ENCODE peak calls at places on chromosomes 13 and 19, in nine cellular contexts. One of them, this sample, is unnamed.
A peak's percentile ranks its signal among the peaks of the same experiment; 100 is the strongest.

GRCh38 chr13:59409651-59410200 is 754.0 kb downstream of the DIAPH3 start:
- DNase-seq in uterus: no peak
- DNase-seq in tibial artery: no peak
- DNase-seq in PC-3: no peak
- DNase-seq in HCT116: no peak
- DNase-seq in upper lobe of left lung: no peak
- DNase-seq in mammary epithelial cell: no peak
- DNase-seq in GM06990: no peak
- DNase-seq in lower lobe of right lung: no peak
- DNase-seq in this sample: no peak

GRCh38 chr19:19274146-19274545 is 1.0 kb upstream of the TM6SF2 start:
- DNase-seq in tibial artery: no peak
- DNase-seq in PC-3: no peak
- DNase-seq in lower lobe of right lung: no peak
- DNase-seq in mammary epithelial cell: no peak
- DNase-seq in HCT116: no peak
- DNase-seq in uterus: no peak
- DNase-seq in upper lobe of left lung: no peak
- DNase-seq in GM06990: no peak
- DNase-seq in this sample: no peak

GRCh38 chr13:40777166-40777956 is 6.4 kb upstream of the MRPS31 start:
- DNase-seq in GM06990: peak; percentile 45
- DNase-seq in upper lobe of left lung: no peak
- DNase-seq in mammary epithelial cell: peak; percentile 47
- DNase-seq in uterus: no peak
- DNase-seq in tibial artery: no peak
- DNase-seq in PC-3: peak; percentile 55
- DNase-seq in HCT116: peak; percentile 65
- DNase-seq in lower lobe of right lung: no peak
- DNase-seq in this sample: no peak

GRCh38 chr19:3119071-3119781 is 16.6 kb upstream of the GNA15 start:
- DNase-seq in uterus: no peak
- DNase-seq in tibial artery: no peak
- DNase-seq in GM06990: no peak
- DNase-seq in PC-3: no peak
- DNase-seq in HCT116: no peak
- DNase-seq in mammary epithelial cell: no peak
- DNase-seq in upper lobe of left lung: no peak
- DNase-seq in lower lobe of right lung: no peak
- DNase-seq in this sample: peak; percentile 59

GRCh38 chr13:51834581-51835158 is 10.3 kb downstream of the TMEM272 start:
- DNase-seq in upper lobe of left lung: no peak
- DNase-seq in GM06990: no peak
- DNase-seq in HCT116: no peak
- DNase-seq in lower lobe of right lung: no peak
- DNase-seq in PC-3: no peak
- DNase-seq in uterus: no peak
- DNase-seq in mammary epithelial cell: no peak
- DNase-seq in tibial artery: no peak
- DNase-seq in this sample: no peak

GRCh38 chr13:93279982-93280381 is 53.4 kb downstream of the GPC6 start:
- DNase-seq in lower lobe of right lung: no peak
- DNase-seq in HCT116: no peak
- DNase-seq in mammary epithelial cell: no peak
- DNase-seq in GM06990: no peak
- DNase-seq in uterus: no peak
- DNase-seq in tibial artery: no peak
- DNase-seq in upper lobe of left lung: no peak
- DNase-seq in PC-3: no peak
- DNase-seq in this sample: no peak

GRCh38 chr19:49840736-49841249 is 10.2 kb upstream of the PTOV1 start:
- DNase-seq in HCT116: no peak
- DNase-seq in PC-3: no peak
- DNase-seq in tibial artery: no peak
- DNase-seq in GM06990: no peak
- DNase-seq in lower lobe of right lung: no peak
- DNase-seq in uterus: no peak
- DNase-seq in upper lobe of left lung: no peak
- DNase-seq in mammary epithelial cell: no peak
- DNase-seq in this sample: no peak

GRCh38 chr13:47144782-47145181 is 247.9 kb upstream of the HTR2A start:
- DNase-seq in HCT116: no peak
- DNase-seq in tibial artery: no peak
- DNase-seq in PC-3: no peak
- DNase-seq in upper lobe of left lung: no peak
- DNase-seq in mammary epithelial cell: no peak
- DNase-seq in lower lobe of right lung: no peak
- DNase-seq in GM06990: no peak
- DNase-seq in uterus: no peak
- DNase-seq in this sample: peak; percentile 26

GRCh38 chr19:40632311-40633036 is 31.3 kb downstream of the LTBP4 start:
- DNase-seq in mammary epithelial cell: no peak
- DNase-seq in uterus: no peak
- DNase-seq in tibial artery: no peak
- DNase-seq in upper lobe of left lung: no peak
- DNase-seq in lower lobe of right lung: no peak
- DNase-seq in PC-3: peak; percentile 3
- DNase-seq in HCT116: no peak
- DNase-seq in GM06990: no peak
- DNase-seq in this sample: no peak

GRCh38 chr13:60282708-60283107 is 114.3 kb upstream of the TDRD3 start:
- DNase-seq in HCT116: no peak
- DNase-seq in tibial artery: no peak
- DNase-seq in mammary epithelial cell: no peak
- DNase-seq in uterus: no peak
- DNase-seq in GM06990: no peak
- DNase-seq in PC-3: no peak
- DNase-seq in upper lobe of left lung: no peak
- DNase-seq in lower lobe of right lung: no peak
- DNase-seq in this sample: no peak

GRCh38 chr13:44230736-44231135 is 142.9 kb upstream of the SERP2 start:
- DNase-seq in tibial artery: no peak
- DNase-seq in uterus: no peak
- DNase-seq in GM06990: no peak
- DNase-seq in lower lobe of right lung: no peak
- DNase-seq in HCT116: no peak
- DNase-seq in mammary epithelial cell: no peak
- DNase-seq in PC-3: peak; percentile 71
- DNase-seq in upper lobe of left lung: no peak
- DNase-seq in this sample: no peak

DNA sequence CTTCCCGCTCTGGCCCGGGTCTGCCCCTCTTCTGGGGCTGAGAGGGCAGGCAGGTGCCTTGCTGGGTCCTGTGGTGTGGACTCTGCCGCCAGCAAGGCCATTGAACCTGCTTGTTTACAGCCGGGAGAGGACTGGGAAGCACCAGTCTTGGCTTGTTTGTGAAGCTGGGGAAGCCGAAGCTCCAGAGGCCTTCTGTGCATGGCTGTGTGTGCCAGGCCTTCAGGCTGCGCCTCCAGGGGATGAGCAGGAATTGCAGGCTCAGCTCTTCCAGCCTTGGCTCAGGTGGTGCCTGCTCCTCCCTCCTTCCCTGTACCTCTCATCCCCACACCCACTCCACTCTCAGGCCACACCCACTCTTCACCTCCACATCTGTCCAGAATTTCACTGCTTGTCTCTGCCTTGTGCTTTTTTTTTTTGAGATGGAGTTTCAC is 17.5 kb downstream of the NDUFB7 start:
- DNase-seq in upper lobe of left lung: no peak
- DNase-seq in tibial artery: no peak
- DNase-seq in lower lobe of right lung: no peak
- DNase-seq in PC-3: peak; percentile 38
- DNase-seq in HCT116: no peak
- DNase-seq in GM06990: no peak
- DNase-seq in uterus: no peak
- DNase-seq in mammary epithelial cell: peak; percentile 70
- DNase-seq in this sample: no peak
- H3K4me3 ChIP-seq in upper lobe of left lung: no peak overlapping the region
- H3K4me3 ChIP-seq in tibial artery: no peak overlapping the region
- H3K4me3 ChIP-seq in lower lobe of right lung: no peak overlapping the region
- H3K4me3 ChIP-seq in PC-3: no peak overlapping the region
- H3K4me3 ChIP-seq in HCT116: no peak overlapping the region
- H3K4me3 ChIP-seq in GM06990: no peak overlapping the region
- H3K4me3 ChIP-seq in uterus: no peak overlapping the region
- H3K4me3 ChIP-seq in mammary epithelial cell: no peak overlapping the region
- H3K4me3 ChIP-seq in this sample: no peak overlapping the region

GRCh38 chr13:107305178-107305577 is 737.2 kb upstream of the ARGLU1 start:
- DNase-seq in PC-3: no peak
- DNase-seq in HCT116: no peak
- DNase-seq in lower lobe of right lung: no peak
- DNase-seq in GM06990: no peak
- DNase-seq in uterus: no peak
- DNase-seq in upper lobe of left lung: no peak
- DNase-seq in tibial artery: no peak
- DNase-seq in mammary epithelial cell: no peak
- DNase-seq in this sample: no peak

GRCh38 chr13:107299717-107300116 is 731.8 kb upstream of the ARGLU1 start:
- DNase-seq in uterus: no peak
- DNase-seq in lower lobe of right lung: no peak
- DNase-seq in upper lobe of left lung: no peak
- DNase-seq in HCT116: no peak
- DNase-seq in GM06990: no peak
- DNase-seq in tibial artery: no peak
- DNase-seq in PC-3: peak; percentile 13
- DNase-seq in mammary epithelial cell: no peak
- DNase-seq in this sample: no peak

GRCh38 chr13:107296804-107297203 is 728.9 kb upstream of the ARGLU1 start:
- DNase-seq in mammary epithelial cell: no peak
- DNase-seq in tibial artery: no peak
- DNase-seq in upper lobe of left lung: no peak
- DNase-seq in GM06990: no peak
- DNase-seq in PC-3: peak; percentile 60
- DNase-seq in lower lobe of right lung: no peak
- DNase-seq in HCT116: no peak
- DNase-seq in uterus: no peak
- DNase-seq in this sample: no peak

DNA sequence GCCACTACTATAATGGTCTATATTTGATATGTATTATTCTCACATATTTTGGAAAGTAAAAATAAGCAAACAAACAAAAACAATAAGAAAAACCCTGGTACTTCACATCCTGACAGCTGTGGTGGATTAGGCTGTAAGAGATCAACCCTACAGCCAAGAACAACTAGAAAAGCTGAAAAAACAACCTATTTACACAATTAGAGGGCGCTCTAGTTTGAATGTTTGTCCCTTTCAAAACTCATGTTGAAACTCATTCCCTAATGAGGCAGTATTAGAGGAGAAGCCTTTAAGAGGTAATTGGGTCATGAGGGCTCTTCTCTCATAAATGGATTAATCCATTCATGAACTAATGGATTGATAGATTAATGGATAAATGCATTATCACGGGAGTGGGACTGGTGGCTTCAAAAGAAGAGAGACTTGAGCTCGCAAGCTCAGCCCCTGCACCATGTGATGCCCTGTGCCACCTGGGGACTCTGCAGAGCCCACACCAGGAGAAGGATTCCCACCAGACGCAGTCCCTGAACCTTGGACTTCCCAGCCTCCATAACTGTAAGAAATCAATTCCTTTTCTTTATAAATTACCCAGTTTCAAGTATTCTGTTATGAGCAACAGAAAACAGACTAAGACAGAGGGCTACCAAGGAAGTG is 733.9 kb upstream of the ARGLU1 start:
- DNase-seq in lower lobe of right lung: no peak
- DNase-seq in PC-3: peak; percentile 2
- DNase-seq in upper lobe of left lung: no peak
- DNase-seq in HCT116: no peak
- DNase-seq in tibial artery: no peak
- DNase-seq in uterus: no peak
- DNase-seq in GM06990: no peak
- DNase-seq in mammary epithelial cell: no peak
- DNase-seq in this sample: no peak
- TF ChIP-seq CTCF in lower lobe of right lung: no peak
- TF ChIP-seq CTCF in PC-3: no peak
- TF ChIP-seq CTCF in upper lobe of left lung: no peak
- TF ChIP-seq CTCF in HCT116: no peak
- TF ChIP-seq CTCF in tibial artery: no peak
- TF ChIP-seq CTCF in uterus: no peak
- TF ChIP-seq CTCF in GM06990: no peak
- TF ChIP-seq CTCF in mammary epithelial cell: no peak
- TF ChIP-seq CTCF in this sample: no peak

DNA sequence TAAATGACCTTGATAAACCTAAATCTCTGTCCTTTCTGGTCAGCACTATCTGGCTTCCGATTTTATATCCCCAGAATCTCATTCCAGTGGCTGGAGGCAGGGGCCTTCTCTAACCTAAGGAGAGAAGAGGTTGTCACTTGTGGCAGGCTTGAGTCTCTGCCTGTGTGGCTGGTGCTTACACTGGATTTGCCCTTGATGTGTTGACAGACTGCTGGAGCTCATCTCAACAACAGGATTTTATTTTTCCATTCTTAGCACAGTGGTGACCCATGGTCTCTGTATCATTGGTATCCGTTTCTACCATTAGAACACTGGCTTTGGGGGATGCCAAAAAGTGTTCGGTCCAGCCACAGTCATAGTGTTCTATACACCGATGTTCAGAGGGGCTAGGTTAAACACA is 41.7 kb upstream of the TEX29 start:
- DNase-seq in lower lobe of right lung: no peak
- DNase-seq in mammary epithelial cell: no peak
- DNase-seq in tibial artery: no peak
- DNase-seq in PC-3: no peak
- DNase-seq in GM06990: no peak
- DNase-seq in upper lobe of left lung: no peak
- DNase-seq in uterus: no peak
- DNase-seq in HCT116: no peak
- DNase-seq in this sample: no peak
- H3K36me3 ChIP-seq in lower lobe of right lung: peaks cover 100% of the 10 kb centered on the region
- H3K36me3 ChIP-seq in mammary epithelial cell: peaks cover 18% of the 10 kb centered on the region
- H3K36me3 ChIP-seq in tibial artery: peaks cover 70% of the 10 kb centered on the region
- H3K36me3 ChIP-seq in PC-3: peaks cover 7% of the 10 kb centered on the region
- H3K36me3 ChIP-seq in GM06990: peaks cover 32% of the 10 kb centered on the region
- H3K36me3 ChIP-seq in upper lobe of left lung: peaks cover 91% of the 10 kb centered on the region
- H3K36me3 ChIP-seq in uterus: no peaks in the 10 kb centered on the region
- H3K36me3 ChIP-seq in HCT116: peaks cover 5% of the 10 kb centered on the region
- H3K36me3 ChIP-seq in this sample: peaks cover 68% of the 10 kb centered on the region

DNA sequence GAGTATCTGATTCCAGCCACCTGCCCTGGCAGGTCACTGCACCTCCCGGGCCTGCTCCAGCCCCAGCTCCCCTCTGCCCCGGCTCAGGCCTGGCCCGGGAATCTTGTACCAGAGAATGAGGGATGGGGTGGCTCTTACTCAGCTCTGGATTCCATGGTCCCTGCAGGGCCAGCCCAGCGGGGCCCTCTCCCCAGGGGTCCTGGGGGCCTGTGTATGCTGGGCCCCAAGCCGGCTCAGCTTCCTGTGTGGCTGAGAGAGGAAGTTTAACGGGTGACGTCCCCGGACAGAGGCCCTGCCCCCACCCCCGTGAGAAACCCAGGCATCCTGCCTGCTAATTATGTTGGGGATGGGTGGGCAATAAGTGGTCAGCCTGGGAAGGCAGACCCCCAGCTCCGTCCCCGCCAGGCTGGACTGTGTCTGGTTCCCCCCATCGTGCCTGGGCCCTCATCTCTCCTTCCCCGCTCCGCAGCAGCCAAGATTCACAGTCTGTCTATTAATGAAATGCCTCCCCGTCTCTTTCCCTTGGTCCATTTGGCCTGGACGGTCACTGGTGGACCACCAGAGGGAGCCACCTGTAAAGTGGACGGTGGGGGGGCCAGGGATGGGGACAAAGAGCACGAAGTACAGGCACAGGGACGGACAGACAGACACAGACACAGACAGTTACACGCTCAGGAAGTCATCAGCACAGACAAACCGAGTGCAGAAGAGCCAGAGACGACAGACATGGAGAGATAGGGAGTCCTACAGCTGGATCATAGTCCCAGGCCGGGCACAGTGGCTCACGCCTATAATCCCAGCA is at the start of gene DENND1C:
- DNase-seq in PC-3: peak; percentile 35
- DNase-seq in lower lobe of right lung: peak; percentile 78
- DNase-seq in HCT116: no peak
- DNase-seq in uterus: no peak
- DNase-seq in mammary epithelial cell: no peak
- DNase-seq in upper lobe of left lung: peak; percentile 68
- DNase-seq in GM06990: peak; percentile 84
- DNase-seq in tibial artery: no peak
- DNase-seq in this sample: peak; percentile 80
- H3K4me3 ChIP-seq in PC-3: no peak within 1 kb of the TSS
- H3K4me3 ChIP-seq in lower lobe of right lung: peak within 1 kb of the TSS; percentile 54
- H3K4me3 ChIP-seq in HCT116: no peak within 1 kb of the TSS
- H3K4me3 ChIP-seq in uterus: no peak within 1 kb of the TSS
- H3K4me3 ChIP-seq in mammary epithelial cell: no peak within 1 kb of the TSS
- H3K4me3 ChIP-seq in upper lobe of left lung: peak within 1 kb of the TSS; percentile 46
- H3K4me3 ChIP-seq in GM06990: peak within 1 kb of the TSS; percentile 79
- H3K4me3 ChIP-seq in tibial artery: no peak within 1 kb of the TSS
- H3K4me3 ChIP-seq in this sample: no peak within 1 kb of the TSS

This sample was measured in kidney.